ENCODE peak calls at places on chromosome 3, in four cellular contexts. E is epithelial cell of esophagus, U is osteocyte, D is Peyer's patch. Y is an unnamed sample.

GRCh38 chr3:12490547-12490946 is 6.3 kb downstream of the TSEN2 start:
- DNase-seq in U (no peak), E (no peak), D (no peak), Y (no peak)

GRCh38 chr3:143970773-143971366 is 753 bp upstream of the DIPK2A start:
- DNase-seq in U (peak; percentile 90), E (no peak), D (peak; percentile 46), Y (peak; percentile 23)

GRCh38 chr3:48561045-48561736 is 2.4 kb downstream of the UCN2 start:
- DNase-seq in E (peak; percentile 40), U (no peak), D (peak; percentile 31), Y (no peak)

GRCh38 chr3:49279376-49279775 is 2.3 kb upstream of the C3orf62 start:
- DNase-seq in E (peak; percentile 67), D (no peak), U (no peak), Y (no peak)

GRCh38 chr3:25441234-25441856 is 13.3 kb downstream of the RARB start:
- DNase-seq in U (no peak), D (no peak), E (no peak), Y (no peak)

GRCh38 chr3:9497821-9498565 is 55.6 kb downstream of the LHFPL4 start:
- DNase-seq in E (peak; percentile 87), D (no peak), U (peak; percentile 40), Y (no peak)

GRCh38 chr3:111919370-111920065 is 59.3 kb upstream of the ABHD10 start:
- DNase-seq in U (no peak), E (no peak), D (no peak), Y (no peak)

GRCh38 chr3:165837058-165837525 is at the start of gene BCHE:
- DNase-seq in E (peak; percentile 56), D (no peak), U (no peak), Y (no peak)

GRCh38 chr3:25455316-25456232 is 27.5 kb downstream of the RARB start:
- DNase-seq in U (no peak), D (no peak), E (no peak), Y (no peak)

GRCh38 chr3:134030382-134030753 is 643 bp upstream of the SLCO2A1 start:
- DNase-seq in E (no peak), D (no peak), U (no peak), Y (no peak)

GRCh38 chr3:100971776-100972175 is 21.4 kb downstream of the ABI3BP start:
- DNase-seq in E (no peak), U (no peak), D (no peak), Y (no peak)

GRCh38 chr3:14565791-14566588 is 25.8 kb upstream of the GRIP2 start:
- DNase-seq in D (no peak), E (no peak), U (no peak), Y (no peak)

GRCh38 chr3:48433472-48434118 is 3.7 kb upstream of the PLXNB1 start:
- DNase-seq in D (no peak), E (peak; percentile 92), U (peak; percentile 82), Y (peak; percentile 98)

GRCh38 chr3:186824430-186825139 is 17.9 kb upstream of the ADIPOQ start:
- DNase-seq in D (no peak), U (no peak), E (no peak), Y (no peak)

DNA sequence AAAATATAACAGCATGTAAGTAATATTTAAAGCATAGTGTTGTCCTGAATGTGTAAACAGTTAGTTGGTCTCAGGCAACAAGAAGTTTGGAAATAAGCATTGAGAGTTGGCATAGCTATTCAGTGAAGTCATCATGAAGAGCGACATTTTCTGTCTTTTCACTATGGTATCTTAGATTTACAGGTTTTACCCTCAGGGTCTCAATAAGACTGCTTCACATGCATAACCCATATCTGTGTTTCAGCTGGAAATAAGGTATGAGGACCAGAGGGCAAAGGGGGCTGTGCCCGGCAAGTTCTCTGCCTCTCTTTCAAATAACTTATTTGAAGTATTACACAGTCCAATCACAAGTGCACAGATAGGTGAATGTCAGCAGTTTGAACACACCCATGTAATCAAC is 290.2 kb upstream of the CNTN3 start:
- DNase-seq in D (no peak), U (no peak), E (no peak), Y (no peak)
- TF ChIP-seq CTCF in D (no peak), U (no peak), E (no peak), Y (no peak)

GRCh38 chr3:8488436-8488835 is 13.2 kb upstream of the LMCD1 start:
- DNase-seq in U (no peak), E (no peak), D (no peak), Y (no peak)
- TF ChIP-seq CTCF in U (no peak), E (no peak), D (no peak), Y (no peak)

DNA sequence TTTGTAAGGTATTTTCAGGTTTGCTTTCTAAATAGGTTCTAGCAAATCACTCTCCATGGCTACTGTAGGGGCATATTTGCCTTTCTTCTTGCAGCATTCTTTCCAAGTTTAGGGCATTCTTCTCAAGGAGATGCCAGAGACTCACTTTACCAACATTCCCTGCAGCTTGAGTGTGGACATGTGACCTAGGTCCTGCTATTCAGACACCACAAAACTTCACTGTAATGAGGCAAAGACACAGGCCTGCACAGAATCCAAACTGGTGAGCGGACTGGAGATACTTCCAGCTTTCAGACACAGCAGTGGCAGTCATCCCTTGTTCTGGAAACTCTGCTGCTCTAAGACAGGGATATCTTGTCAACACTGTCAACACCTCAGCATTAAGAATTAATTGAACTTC is 146.4 kb upstream of the PFN2 start:
- DNase-seq in E (no peak), U (no peak), D (no peak), Y (no peak)
- TF ChIP-seq CTCF in E (no peak), U (no peak), D (no peak), Y (no peak)

DNA sequence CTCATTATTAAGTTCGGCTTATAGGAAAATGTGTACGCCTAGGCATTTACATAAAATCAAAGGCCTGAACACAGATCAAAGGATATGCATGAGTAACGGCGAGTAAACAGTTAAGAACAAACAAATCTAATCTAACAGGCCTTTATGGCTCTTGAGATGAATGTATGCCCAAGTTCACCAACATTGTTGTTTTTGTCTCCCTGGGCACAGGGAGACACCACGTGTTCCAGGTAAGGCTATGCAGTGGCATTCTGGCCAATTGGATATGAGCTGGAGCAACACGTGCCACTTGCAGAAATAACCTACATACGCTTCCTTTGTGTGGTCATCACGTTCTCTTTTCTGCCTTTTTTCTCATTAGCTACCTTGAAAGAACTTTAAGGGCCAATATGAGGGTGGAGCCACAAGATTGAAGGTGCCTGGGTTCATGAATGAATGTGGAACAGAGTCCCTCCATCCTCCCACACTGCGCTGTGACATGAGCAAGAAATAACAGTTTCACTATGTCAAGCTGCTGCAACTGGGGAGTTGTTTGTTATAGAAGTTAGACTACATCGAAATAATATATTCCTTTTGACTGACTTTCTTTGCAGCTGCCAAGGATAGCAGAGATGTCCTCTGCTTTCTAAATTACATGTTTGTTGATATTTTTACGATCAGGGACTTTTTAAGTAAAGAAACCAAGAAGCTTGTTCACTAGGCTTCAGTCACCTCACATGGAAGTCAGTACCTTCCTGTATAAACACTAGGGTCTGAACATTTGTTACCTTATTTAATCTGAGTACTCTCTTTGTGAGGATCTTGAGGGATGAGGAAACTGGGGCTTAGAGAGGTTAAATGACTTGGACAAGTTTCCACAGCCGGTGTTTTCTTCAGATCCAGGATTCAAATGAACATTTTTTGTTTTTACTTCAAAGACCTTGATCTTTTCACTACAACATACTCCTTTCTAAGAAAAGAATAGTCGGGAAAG is 427.5 kb upstream of the TBL1XR1 start:
- DNase-seq in U (no peak), D (no peak), E (no peak), Y (no peak)
- TF ChIP-seq CTCF in U (no peak), D (no peak), E (no peak), Y (no peak)